ENCODE peak calls at places on chromosomes 11 and 22, in six cellular contexts. One of them, this sample, is unnamed. For H3K4me1, the result is how much of the 10 kb centered on the place peaks cover.

GRCh38 chr11:62601114-62601363 is 626 bp downstream of the MTA2 start:
- DNase-seq in cardiac muscle cell: no peak
- DNase-seq in Peyer's patch: no peak
- DNase-seq in A549: no peak
- DNase-seq in mucosa of descending colon: no peak
- DNase-seq in SK-N-SH: no peak
- DNase-seq in this sample: no peak

GRCh38 chr11:59429924-59430516 is 3.8 kb upstream of the OR5A2 start:
- DNase-seq in cardiac muscle cell: peak
- DNase-seq in Peyer's patch: peak
- DNase-seq in A549: peak
- DNase-seq in mucosa of descending colon: no peak
- DNase-seq in SK-N-SH: peak
- DNase-seq in this sample: no peak

GRCh38 chr22:50622723-50623327 is 5.1 kb downstream of the ARSA start:
- DNase-seq in cardiac muscle cell: no peak
- DNase-seq in Peyer's patch: no peak
- DNase-seq in A549: no peak
- DNase-seq in mucosa of descending colon: peak
- DNase-seq in SK-N-SH: peak
- DNase-seq in this sample: no peak

GRCh38 chr11:79062814-79063762 is 377.7 kb downstream of the TENM4 start:
- DNase-seq in cardiac muscle cell: peak
- DNase-seq in Peyer's patch: no peak
- DNase-seq in A549: peak
- DNase-seq in mucosa of descending colon: no peak
- DNase-seq in SK-N-SH: peak
- DNase-seq in this sample: no peak

GRCh38 chr22:26339755-26340154 is 89.3 kb upstream of the ASPHD2 start:
- DNase-seq in cardiac muscle cell: no peak
- DNase-seq in Peyer's patch: no peak
- DNase-seq in A549: no peak
- DNase-seq in mucosa of descending colon: no peak
- DNase-seq in SK-N-SH: no peak
- DNase-seq in this sample: no peak

GRCh38 chr11:15843309-15843857 is 513.0 kb downstream of the SOX6 start:
- DNase-seq in cardiac muscle cell: no peak
- DNase-seq in Peyer's patch: no peak
- DNase-seq in A549: no peak
- DNase-seq in mucosa of descending colon: no peak
- DNase-seq in SK-N-SH: peak
- DNase-seq in this sample: no peak

GRCh38 chr11:19892876-19893275 is 180.2 kb downstream of the NAV2 start:
- DNase-seq in cardiac muscle cell: no peak
- DNase-seq in Peyer's patch: no peak
- DNase-seq in A549: no peak
- DNase-seq in mucosa of descending colon: no peak
- DNase-seq in SK-N-SH: no peak
- DNase-seq in this sample: no peak

GRCh38 chr11:48066881-48067800 is 86.8 kb downstream of the PTPRJ start:
- DNase-seq in cardiac muscle cell: no peak
- DNase-seq in Peyer's patch: no peak
- DNase-seq in A549: no peak
- DNase-seq in mucosa of descending colon: no peak
- DNase-seq in SK-N-SH: no peak
- DNase-seq in this sample: no peak

GRCh38 chr11:11821899-11822298 is 19.9 kb upstream of the USP47 start:
- DNase-seq in cardiac muscle cell: no peak
- DNase-seq in Peyer's patch: no peak
- DNase-seq in A549: no peak
- DNase-seq in mucosa of descending colon: no peak
- DNase-seq in SK-N-SH: no peak
- DNase-seq in this sample: no peak

GRCh38 chr22:49238181-49239141 is 589.2 kb downstream of the BRD1 start:
- DNase-seq in cardiac muscle cell: no peak
- DNase-seq in Peyer's patch: no peak
- DNase-seq in A549: no peak
- DNase-seq in mucosa of descending colon: peak
- DNase-seq in SK-N-SH: no peak
- DNase-seq in this sample: no peak

GRCh38 chr22:39471421-39472141 is 14.8 kb downstream of the MGAT3 start:
- DNase-seq in cardiac muscle cell: peak
- DNase-seq in Peyer's patch: peak
- DNase-seq in A549: no peak
- DNase-seq in mucosa of descending colon: no peak
- DNase-seq in SK-N-SH: no peak
- DNase-seq in this sample: no peak

GRCh38 chr22:41928416-41929157 is 2.0 kb upstream of the TNFRSF13C start:
- DNase-seq in cardiac muscle cell: no peak
- DNase-seq in Peyer's patch: peak
- DNase-seq in A549: no peak
- DNase-seq in mucosa of descending colon: no peak
- DNase-seq in SK-N-SH: no peak
- DNase-seq in this sample: no peak

GRCh38 chr11:45110562-45110961 is 35.9 kb upstream of the PRDM11 start:
- DNase-seq in cardiac muscle cell: peak
- DNase-seq in Peyer's patch: no peak
- DNase-seq in A549: peak
- DNase-seq in mucosa of descending colon: no peak
- DNase-seq in SK-N-SH: peak
- DNase-seq in this sample: no peak

GRCh38 chr22:30864441-30865420 is 103.8 kb downstream of the MORC2 start:
- DNase-seq in cardiac muscle cell: no peak
- DNase-seq in Peyer's patch: no peak
- DNase-seq in A549: no peak
- DNase-seq in mucosa of descending colon: peak
- DNase-seq in SK-N-SH: peak
- DNase-seq in this sample: no peak

GRCh38 chr11:117979481-117980211 is 6.5 kb upstream of the IL10RA start:
- DNase-seq in cardiac muscle cell: no peak
- DNase-seq in Peyer's patch: peak
- DNase-seq in A549: no peak
- DNase-seq in mucosa of descending colon: no peak
- DNase-seq in SK-N-SH: no peak
- DNase-seq in this sample: no peak

GRCh38 chr11:67053896-67054850 is 2.5 kb upstream of the RHOD start:
- DNase-seq in cardiac muscle cell: peak
- DNase-seq in Peyer's patch: peak
- DNase-seq in A549: peak
- DNase-seq in mucosa of descending colon: no peak
- DNase-seq in SK-N-SH: peak
- DNase-seq in this sample: no peak

GRCh38 chr22:27745154-27745553 is 56.4 kb downstream of the MN1 start:
- DNase-seq in cardiac muscle cell: no peak
- DNase-seq in Peyer's patch: no peak
- DNase-seq in A549: no peak
- DNase-seq in mucosa of descending colon: no peak
- DNase-seq in SK-N-SH: no peak
- DNase-seq in this sample: no peak

GRCh38 chr11:369336-370018 is at the start of gene B4GALNT4:
- DNase-seq in cardiac muscle cell: peak
- DNase-seq in Peyer's patch: no peak
- DNase-seq in A549: no peak
- DNase-seq in mucosa of descending colon: peak
- DNase-seq in SK-N-SH: peak
- DNase-seq in this sample: peak

GRCh38 chr11:87460269-87460668 is 422.5 kb downstream of the TMEM135 start:
- DNase-seq in cardiac muscle cell: no peak
- DNase-seq in Peyer's patch: no peak
- DNase-seq in A549: no peak
- DNase-seq in mucosa of descending colon: no peak
- DNase-seq in SK-N-SH: no peak
- DNase-seq in this sample: no peak

GRCh38 chr11:87460842-87461637 is 423.3 kb downstream of the TMEM135 start:
- DNase-seq in cardiac muscle cell: no peak
- DNase-seq in Peyer's patch: no peak
- DNase-seq in A549: no peak
- DNase-seq in mucosa of descending colon: no peak
- DNase-seq in SK-N-SH: peak
- DNase-seq in this sample: no peak

GRCh38 chr11:87462171-87462570 is 424.4 kb downstream of the TMEM135 start:
- DNase-seq in cardiac muscle cell: no peak
- DNase-seq in Peyer's patch: no peak
- DNase-seq in A549: no peak
- DNase-seq in mucosa of descending colon: no peak
- DNase-seq in SK-N-SH: no peak
- DNase-seq in this sample: no peak

GRCh38 chr11:87466228-87466627 is 428.5 kb downstream of the TMEM135 start:
- DNase-seq in cardiac muscle cell: no peak
- DNase-seq in Peyer's patch: no peak
- DNase-seq in A549: no peak
- DNase-seq in mucosa of descending colon: no peak
- DNase-seq in SK-N-SH: no peak
- DNase-seq in this sample: no peak

DNA sequence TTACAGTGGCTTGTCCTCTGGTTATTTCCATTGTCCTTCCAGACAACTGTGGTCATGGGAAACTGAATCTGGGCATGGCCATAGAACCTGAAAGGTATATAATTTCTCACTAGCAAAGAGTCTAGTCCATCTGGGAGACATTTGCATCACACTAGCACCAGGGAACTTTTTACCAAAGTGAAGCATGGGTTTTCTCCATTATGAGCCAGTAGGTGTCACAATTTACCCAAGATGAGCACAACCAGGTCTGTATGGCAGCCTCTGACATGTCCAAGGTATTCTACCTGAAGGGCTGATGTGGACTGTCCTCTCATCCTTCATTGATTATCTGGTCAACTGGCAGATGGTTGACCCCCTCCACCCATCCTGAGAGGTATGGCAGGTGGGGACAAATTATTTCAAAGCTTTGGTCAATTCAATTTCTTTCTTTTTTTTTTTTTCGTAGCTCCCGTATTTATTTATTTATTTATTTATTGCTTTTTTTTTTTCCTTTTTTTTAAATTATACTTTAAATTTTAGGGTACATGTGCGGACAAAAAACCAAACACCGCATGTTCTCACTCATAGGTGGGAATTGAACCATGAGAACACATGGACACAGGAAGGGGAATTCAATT is 425.9 kb downstream of the TMEM135 start:
- DNase-seq in cardiac muscle cell: peak
- DNase-seq in Peyer's patch: no peak
- DNase-seq in A549: peak
- DNase-seq in mucosa of descending colon: no peak
- DNase-seq in SK-N-SH: peak
- DNase-seq in this sample: no peak
- H3K4me3 ChIP-seq in cardiac muscle cell: no peak
- H3K4me3 ChIP-seq in Peyer's patch: no peak
- H3K4me3 ChIP-seq in A549: no peak
- H3K4me3 ChIP-seq in mucosa of descending colon: no peak
- H3K4me3 ChIP-seq in SK-N-SH: no peak
- H3K4me3 ChIP-seq in this sample: no peak

GRCh38 chr11:91688672-91689071 is 535.9 kb upstream of the FAT3 start:
- DNase-seq in cardiac muscle cell: no peak
- DNase-seq in Peyer's patch: no peak
- DNase-seq in A549: no peak
- DNase-seq in mucosa of descending colon: no peak
- DNase-seq in SK-N-SH: no peak
- DNase-seq in this sample: no peak
- H3K4me1 ChIP-seq in cardiac muscle cell: under half
- H3K4me1 ChIP-seq in Peyer's patch: under half
- H3K4me1 ChIP-seq in A549: under half
- H3K4me1 ChIP-seq in mucosa of descending colon: under half
- H3K4me1 ChIP-seq in SK-N-SH: under half
- H3K4me1 ChIP-seq in this sample: under half

GRCh38 chr11:8838248-8838647 is 72.7 kb upstream of the AKIP1 start:
- DNase-seq in cardiac muscle cell: no peak
- DNase-seq in Peyer's patch: no peak
- DNase-seq in A549: no peak
- DNase-seq in mucosa of descending colon: no peak
- DNase-seq in SK-N-SH: no peak
- DNase-seq in this sample: no peak
- TF ChIP-seq CTCF in cardiac muscle cell: no peak
- TF ChIP-seq CTCF in Peyer's patch: no peak
- TF ChIP-seq CTCF in A549: no peak
- TF ChIP-seq CTCF in mucosa of descending colon: no peak
- TF ChIP-seq CTCF in SK-N-SH: no peak
- TF ChIP-seq CTCF in this sample: no peak

DNA sequence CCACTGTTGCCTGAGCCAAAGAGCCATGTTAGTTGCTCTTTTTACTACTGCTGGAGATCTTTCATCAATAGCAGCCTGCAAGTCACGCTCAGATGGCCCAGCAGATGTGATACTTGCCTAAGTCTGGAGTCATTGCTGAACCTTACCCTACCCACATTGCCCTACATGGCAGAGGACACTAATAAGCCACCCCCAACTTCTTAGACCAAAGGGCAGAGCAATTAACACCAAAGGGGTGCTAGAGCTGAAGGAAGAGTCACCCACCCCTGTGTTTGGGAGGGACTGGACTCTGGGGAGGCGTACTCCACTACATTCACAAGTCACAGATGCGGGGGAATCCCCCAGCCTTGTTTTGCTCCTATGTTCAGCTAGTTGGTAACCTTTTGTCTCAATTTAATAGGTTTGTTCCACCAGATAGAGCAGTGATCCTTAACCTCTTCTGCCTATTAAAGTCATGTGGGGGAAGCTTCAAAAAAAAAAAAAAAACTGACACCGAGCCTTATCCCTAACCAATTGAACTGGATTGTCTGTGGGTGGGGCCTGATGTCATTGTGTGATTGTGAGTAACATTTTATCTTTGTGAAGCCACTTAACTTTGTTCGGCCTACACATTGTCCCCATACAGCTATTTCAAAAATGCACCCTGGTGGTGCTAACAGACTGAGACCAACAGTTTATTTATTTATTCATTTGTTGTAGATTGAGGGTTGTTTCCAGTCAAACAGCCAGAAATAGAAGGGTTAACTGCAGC is 13.1 kb downstream of the ADM start:
- DNase-seq in cardiac muscle cell: no peak
- DNase-seq in Peyer's patch: no peak
- DNase-seq in A549: no peak
- DNase-seq in mucosa of descending colon: no peak
- DNase-seq in SK-N-SH: no peak
- DNase-seq in this sample: no peak
- H3K4me3 ChIP-seq in cardiac muscle cell: no peak
- H3K4me3 ChIP-seq in Peyer's patch: no peak
- H3K4me3 ChIP-seq in A549: no peak
- H3K4me3 ChIP-seq in mucosa of descending colon: no peak
- H3K4me3 ChIP-seq in SK-N-SH: no peak
- H3K4me3 ChIP-seq in this sample: no peak

This sample was measured in lower lobe of right lung.